ENCODE peak calls at places on chromosomes 11 and 22, in eight cellular contexts. Z is pancreas, B is endodermal cell, H is ovary, X is lower leg skin, Y is right lobe of liver, P is A549, E is epithelial cell of esophagus. G is an unnamed sample.

GRCh38 chr11:95917188-95918036 is 6.5 kb downstream of the MTMR2 start:
- DNase-seq in Z (no peak), B (no peak), H (no peak), X (no peak), Y (no peak), P (no peak), E (peak), G (peak)

GRCh38 chr11:3224730-3225098 is 6.1 kb upstream of the MRGPRG start:
- DNase-seq in Z (no peak), B (peak), H (no peak), X (no peak), Y (no peak), P (no peak), E (no peak), G (no peak)

GRCh38 chr22:49966716-49967332 is 6.3 kb downstream of the PIM3 start:
- DNase-seq in Z (no peak), B (peak), H (peak), X (peak), Y (peak), P (no peak), E (no peak), G (no peak)

GRCh38 chr11:119886667-119887230 is 157.7 kb upstream of the NECTIN1 start:
- DNase-seq in Z (no peak), B (no peak), H (no peak), X (no peak), Y (no peak), P (no peak), E (no peak), G (no peak)

GRCh38 chr11:44301856-44302231 is 8.1 kb downstream of the ALX4 start:
- DNase-seq in Z (no peak), B (no peak), H (no peak), X (no peak), Y (no peak), P (peak), E (no peak), G (peak)

GRCh38 chr11:34223021-34223813 is 117.8 kb downstream of the NAT10 start:
- DNase-seq in Z (no peak), B (no peak), H (peak), X (peak), Y (no peak), P (no peak), E (no peak), G (peak)

GRCh38 chr11:109648804-109649203 is 226.8 kb downstream of the C11orf87 start:
- DNase-seq in Z (no peak), B (no peak), H (no peak), X (no peak), Y (no peak), P (no peak), E (no peak), G (no peak)

GRCh38 chr11:123056835-123057491 is 5.0 kb downstream of the HSPA8 start:
- DNase-seq in Z (no peak), B (no peak), H (no peak), X (no peak), Y (no peak), P (no peak), E (no peak), G (no peak)

GRCh38 chr11:115611343-115611742 is 107.1 kb upstream of the CADM1 start:
- DNase-seq in Z (no peak), B (no peak), H (no peak), X (no peak), Y (no peak), P (no peak), E (no peak), G (no peak)

GRCh38 chr11:14148653-14149273 is 186.2 kb downstream of the SPON1 start:
- DNase-seq in Z (no peak), B (no peak), H (no peak), X (no peak), Y (no peak), P (peak), E (peak), G (peak)

GRCh38 chr11:106552694-106553203 is 465.5 kb downstream of the GUCY1A2 start:
- DNase-seq in Z (no peak), B (peak), H (no peak), X (no peak), Y (no peak), P (no peak), E (no peak), G (no peak)

GRCh38 chr11:121800704-121801516 is 315.1 kb downstream of the BLID start:
- DNase-seq in Z (no peak), B (peak), H (peak), X (no peak), Y (no peak), P (no peak), E (no peak), G (no peak)

GRCh38 chr11:43268161-43268560 is 43.6 kb upstream of the API5 start:
- DNase-seq in Z (peak), B (no peak), H (no peak), X (no peak), Y (no peak), P (no peak), E (no peak), G (no peak)

GRCh38 chr11:22798890-22799289 is 30.7 kb downstream of the SVIP start:
- DNase-seq in Z (no peak), B (no peak), H (no peak), X (no peak), Y (no peak), P (no peak), E (no peak), G (no peak)
- H3K4me3 ChIP-seq in Z (no peak), B (no peak), H (no peak), X (no peak), Y (no peak), P (no peak), E (no peak), G (no peak)

DNA sequence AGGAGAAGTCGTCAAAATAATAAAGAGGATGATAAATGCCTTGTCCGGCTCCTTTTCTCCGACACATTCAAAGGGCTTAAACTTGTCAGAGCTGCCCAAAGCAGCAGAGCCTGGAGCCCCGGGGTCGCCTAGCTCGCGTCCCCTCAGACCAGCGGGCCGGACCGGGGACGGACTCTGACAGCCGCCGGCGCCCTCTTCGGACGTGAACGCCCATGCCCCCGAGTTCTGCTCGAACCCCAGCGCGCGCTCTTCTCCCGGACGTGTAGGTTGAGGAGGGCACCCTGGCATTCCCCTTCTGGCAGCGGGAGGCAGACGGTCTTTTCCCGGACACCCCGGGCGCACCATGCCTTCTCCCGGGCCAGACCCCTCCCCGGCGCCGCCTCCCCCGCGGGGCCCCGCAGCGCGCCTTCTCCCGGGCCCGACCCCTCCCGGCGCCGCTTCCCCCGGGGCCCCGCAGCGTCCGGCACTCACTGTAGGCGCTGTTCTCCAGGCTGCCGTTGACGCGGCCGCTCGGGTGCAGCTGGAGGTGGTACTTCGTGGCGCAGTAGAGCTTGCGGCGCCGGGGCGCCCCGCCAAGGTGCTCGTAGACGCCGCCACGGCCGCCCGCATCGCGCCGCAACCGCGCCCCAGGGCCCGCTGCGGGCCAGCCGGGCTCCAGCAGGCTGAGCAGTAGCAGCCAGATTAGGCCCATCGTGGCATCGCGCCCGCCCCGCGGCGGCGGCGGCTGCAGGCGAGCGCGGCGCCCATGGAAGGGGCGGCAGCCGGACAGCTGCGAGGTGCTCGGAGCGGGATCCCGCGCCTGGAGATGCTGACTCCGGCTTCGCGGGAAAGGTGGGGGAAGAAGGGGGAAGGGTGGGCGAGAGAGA is 740 bp downstream of the FGF3 start:
- DNase-seq in Z (peak), B (peak), H (no peak), X (no peak), Y (no peak), P (no peak), E (no peak), G (no peak)
- H3K4me3 ChIP-seq in Z (no peak), B (no peak), H (no peak), X (no peak), Y (no peak), P (peak), E (no peak), G (peak)

DNA sequence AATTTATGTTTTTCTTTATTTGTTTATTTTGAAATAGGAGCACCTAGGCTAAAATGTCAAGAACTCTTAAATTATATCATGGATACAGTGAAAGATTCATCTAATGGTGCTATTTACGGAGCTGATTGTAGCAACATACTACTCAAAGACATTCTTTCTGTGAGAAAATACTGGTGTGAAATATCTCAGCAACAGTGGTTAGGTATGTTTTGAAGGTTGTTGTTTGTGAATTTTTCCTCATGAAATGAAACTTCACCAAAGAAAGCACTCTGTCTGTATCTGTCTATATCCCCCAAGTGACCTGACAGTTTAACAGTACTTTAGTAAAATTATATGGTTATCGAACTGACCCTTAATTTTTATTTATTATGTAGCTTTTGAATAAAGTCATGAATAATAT is 12.8 kb downstream of the ATM start:
- DNase-seq in Z (no peak), B (no peak), H (no peak), X (no peak), Y (no peak), P (no peak), E (no peak), G (no peak)
- H3K4me3 ChIP-seq in Z (no peak), B (no peak), H (no peak), X (no peak), Y (no peak), P (no peak), E (no peak), G (no peak)

GRCh38 chr11:66784575-66784974 is 55.6 kb upstream of the SPTBN2 start:
- DNase-seq in Z (no peak), B (no peak), H (no peak), X (no peak), Y (no peak), P (no peak), E (no peak), G (no peak)
- H3K4me3 ChIP-seq in Z (no peak), B (no peak), H (no peak), X (no peak), Y (no peak), P (no peak), E (no peak), G (no peak)

GRCh38 chr11:62860835-62861563 is 19.7 kb upstream of the SLC3A2 start:
- DNase-seq in Z (no peak), B (no peak), H (no peak), X (no peak), Y (no peak), P (no peak), E (no peak), G (no peak)
- H3K4me3 ChIP-seq in Z (no peak), B (no peak), H (no peak), X (no peak), Y (no peak), P (no peak), E (no peak), G (no peak)

GRCh38 chr11:68275721-68276488 is 4.1 kb upstream of the C11orf24 start:
- DNase-seq in Z (no peak), B (no peak), H (no peak), X (no peak), Y (peak), P (no peak), E (peak), G (no peak)
- H3K4me3 ChIP-seq in Z (no peak), B (no peak), H (no peak), X (no peak), Y (no peak), P (no peak), E (no peak), G (no peak)

DNA sequence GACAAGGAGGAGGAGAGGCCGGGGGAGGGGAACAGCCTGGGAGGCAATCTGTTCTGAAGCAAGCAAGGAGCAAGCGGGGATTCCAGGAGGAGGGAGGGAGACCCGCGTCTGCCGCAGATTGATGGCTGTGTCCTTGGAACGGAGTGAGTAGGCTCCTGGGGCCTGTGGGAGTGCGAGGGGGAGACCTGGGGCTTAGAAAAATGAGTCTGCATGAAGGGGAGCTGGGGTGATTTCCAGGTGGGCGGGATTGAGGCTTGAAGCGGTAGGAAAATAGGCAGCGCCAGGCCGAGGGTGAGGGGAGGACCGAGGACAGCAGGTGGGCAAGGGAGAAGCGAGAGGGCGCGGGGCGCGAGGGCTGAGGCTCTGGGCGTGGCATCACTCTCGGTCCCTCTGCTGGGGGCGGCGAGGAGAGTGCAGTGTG is 1.6 kb upstream of the LRRC55 start:
- DNase-seq in Z (no peak), B (peak), H (no peak), X (no peak), Y (no peak), P (no peak), E (no peak), G (no peak)
- H3K4me3 ChIP-seq in Z (no peak), B (peak), H (no peak), X (no peak), Y (no peak), P (no peak), E (no peak), G (no peak)

GRCh38 chr11:16612234-16612571 is 126.2 kb upstream of the C11orf58 start:
- DNase-seq in Z (no peak), B (no peak), H (no peak), X (no peak), Y (no peak), P (no peak), E (no peak), G (no peak)

GRCh38 chr11:16610213-16610737 is 128.2 kb upstream of the C11orf58 start:
- DNase-seq in Z (peak), B (no peak), H (no peak), X (no peak), Y (no peak), P (no peak), E (no peak), G (no peak)

GRCh38 chr11:16609769-16610168 is 128.7 kb upstream of the C11orf58 start:
- DNase-seq in Z (no peak), B (no peak), H (no peak), X (no peak), Y (no peak), P (no peak), E (no peak), G (no peak)

GRCh38 chr11:16611395-16612233 is 126.8 kb upstream of the C11orf58 start:
- DNase-seq in Z (no peak), B (peak), H (no peak), X (no peak), Y (no peak), P (no peak), E (no peak), G (no peak)

DNA sequence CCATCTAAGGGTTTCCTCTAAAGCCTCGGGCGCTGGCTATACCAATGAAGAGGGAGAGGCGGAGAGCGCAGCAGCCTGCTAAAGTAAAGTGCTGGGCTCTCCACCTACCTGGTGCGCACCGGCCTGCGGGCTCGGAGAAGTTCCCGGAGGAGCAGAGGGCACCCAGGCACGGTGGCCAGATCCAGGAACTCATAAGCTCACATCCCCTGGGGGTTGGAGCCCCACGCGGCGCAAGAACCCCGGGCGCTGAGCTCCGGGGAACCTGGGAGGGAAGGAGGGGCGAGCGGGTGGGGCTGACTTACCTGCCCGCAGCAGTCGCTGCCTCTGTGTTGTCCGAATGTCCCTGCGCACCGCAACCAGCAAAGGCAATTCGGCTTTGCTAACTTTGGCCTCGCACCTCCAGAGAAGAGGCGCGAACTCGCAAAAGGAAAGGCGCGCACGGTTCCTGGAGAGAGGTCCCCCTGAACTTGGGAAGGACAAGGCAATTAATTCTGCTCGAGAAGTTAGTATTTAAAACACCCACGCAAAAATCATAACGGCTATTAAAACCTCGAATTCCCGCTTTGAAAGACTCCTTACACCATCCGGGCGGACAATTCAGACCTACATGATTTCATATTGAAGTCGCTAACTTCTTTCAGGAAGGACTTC is 127.6 kb upstream of the C11orf58 start:
- DNase-seq in Z (peak), B (peak), H (no peak), X (no peak), Y (no peak), P (no peak), E (no peak), G (no peak)
- H3K4me3 ChIP-seq in Z (no peak), B (no peak), H (no peak), X (no peak), Y (no peak), P (no peak), E (no peak), G (no peak)

GRCh38 chr22:39078329-39078728 is 1.3 kb downstream of the APOBEC3G start:
- DNase-seq in Z (no peak), B (no peak), H (no peak), X (no peak), Y (no peak), P (no peak), E (no peak), G (no peak)
- H3K4me3 ChIP-seq in Z (no peak), B (peak), H (no peak), X (no peak), Y (no peak), P (no peak), E (no peak), G (no peak)

G was measured in PC-3.